ENCODE peak calls at places on chromosomes 6 and 20, in nine cellular contexts. One of them, this sample, is unnamed.

GRCh38 chr6:5190467-5190866 is 70.3 kb downstream of the LYRM4 start:
- DNase-seq in mammary epithelial cell: peak; percentile 90
- DNase-seq in astrocyte: peak; percentile 95
- DNase-seq in IMR-90: peak; percentile 98
- DNase-seq in fibroblast of lung: peak; percentile 90
- DNase-seq in adipocyte: peak; percentile 96
- DNase-seq in neural progenitor cell: no peak
- DNase-seq in H9: no peak
- DNase-seq in GM23248: peak; percentile 93
- DNase-seq in this sample: no peak

GRCh38 chr6:75402296-75402695 is 91.3 kb downstream of the FILIP1 start:
- DNase-seq in H9: no peak
- DNase-seq in adipocyte: peak; percentile 67
- DNase-seq in IMR-90: peak; percentile 86
- DNase-seq in GM23248: peak; percentile 92
- DNase-seq in astrocyte: peak; percentile 82
- DNase-seq in mammary epithelial cell: peak; percentile 12
- DNase-seq in fibroblast of lung: peak; percentile 57
- DNase-seq in neural progenitor cell: no peak
- DNase-seq in this sample: no peak

GRCh38 chr6:110881929-110882629 is 7.5 kb downstream of the AMD1 start:
- DNase-seq in adipocyte: peak; percentile 61
- DNase-seq in IMR-90: peak; percentile 44
- DNase-seq in fibroblast of lung: peak; percentile 86
- DNase-seq in mammary epithelial cell: no peak
- DNase-seq in H9: no peak
- DNase-seq in GM23248: peak; percentile 66
- DNase-seq in astrocyte: no peak
- DNase-seq in neural progenitor cell: no peak
- DNase-seq in this sample: no peak

GRCh38 chr20:17678886-17679285 is 3.2 kb downstream of the RRBP1 start:
- DNase-seq in mammary epithelial cell: no peak
- DNase-seq in H9: no peak
- DNase-seq in astrocyte: no peak
- DNase-seq in neural progenitor cell: no peak
- DNase-seq in fibroblast of lung: no peak
- DNase-seq in IMR-90: no peak
- DNase-seq in GM23248: no peak
- DNase-seq in adipocyte: no peak
- DNase-seq in this sample: no peak

GRCh38 chr20:53161473-53161872 is 189.3 kb downstream of the TSHZ2 start:
- DNase-seq in astrocyte: no peak
- DNase-seq in mammary epithelial cell: peak; percentile 71
- DNase-seq in IMR-90: no peak
- DNase-seq in fibroblast of lung: no peak
- DNase-seq in GM23248: no peak
- DNase-seq in H9: no peak
- DNase-seq in adipocyte: no peak
- DNase-seq in neural progenitor cell: no peak
- DNase-seq in this sample: no peak

GRCh38 chr20:34222208-34222607 is 19.0 kb upstream of the ASIP start:
- DNase-seq in IMR-90: peak; percentile 98
- DNase-seq in adipocyte: peak; percentile 97
- DNase-seq in astrocyte: peak; percentile 96
- DNase-seq in neural progenitor cell: no peak
- DNase-seq in fibroblast of lung: peak; percentile 96
- DNase-seq in mammary epithelial cell: peak; percentile 85
- DNase-seq in GM23248: peak; percentile 98
- DNase-seq in H9: no peak
- DNase-seq in this sample: no peak

GRCh38 chr6:105474234-105474633 is 71.4 kb upstream of the PREP start:
- DNase-seq in mammary epithelial cell: no peak
- DNase-seq in neural progenitor cell: peak; percentile 28
- DNase-seq in astrocyte: peak; percentile 35
- DNase-seq in IMR-90: no peak
- DNase-seq in fibroblast of lung: peak; percentile 13
- DNase-seq in GM23248: peak; percentile 15
- DNase-seq in H9: no peak
- DNase-seq in adipocyte: peak; percentile 33
- DNase-seq in this sample: no peak

GRCh38 chr6:139449611-139450000 is 75.2 kb upstream of the CITED2 start:
- DNase-seq in mammary epithelial cell: no peak
- DNase-seq in fibroblast of lung: peak; percentile 36
- DNase-seq in H9: no peak
- DNase-seq in IMR-90: peak; percentile 55
- DNase-seq in neural progenitor cell: no peak
- DNase-seq in adipocyte: peak; percentile 64
- DNase-seq in astrocyte: peak; percentile 31
- DNase-seq in GM23248: peak; percentile 51
- DNase-seq in this sample: no peak

GRCh38 chr6:143901885-143902708 is 37.8 kb downstream of the ZC2HC1B start:
- DNase-seq in adipocyte: peak; percentile 10
- DNase-seq in fibroblast of lung: peak; percentile 82
- DNase-seq in neural progenitor cell: no peak
- DNase-seq in mammary epithelial cell: no peak
- DNase-seq in GM23248: peak; percentile 3
- DNase-seq in IMR-90: peak; percentile 49
- DNase-seq in astrocyte: peak; percentile 4
- DNase-seq in H9: no peak
- DNase-seq in this sample: no peak

GRCh38 chr6:139124887-139125672 is 9.8 kb upstream of the HECA start:
- DNase-seq in GM23248: peak; percentile 66
- DNase-seq in IMR-90: peak; percentile 49
- DNase-seq in neural progenitor cell: peak; percentile 65
- DNase-seq in fibroblast of lung: peak; percentile 74
- DNase-seq in H9: peak; percentile 57
- DNase-seq in adipocyte: peak; percentile 61
- DNase-seq in mammary epithelial cell: peak; percentile 72
- DNase-seq in astrocyte: peak; percentile 55
- DNase-seq in this sample: no peak

GRCh38 chr6:47481806-47482205 is 4.2 kb downstream of the CD2AP start:
- DNase-seq in neural progenitor cell: no peak
- DNase-seq in adipocyte: no peak
- DNase-seq in GM23248: no peak
- DNase-seq in astrocyte: no peak
- DNase-seq in IMR-90: no peak
- DNase-seq in fibroblast of lung: no peak
- DNase-seq in H9: no peak
- DNase-seq in mammary epithelial cell: peak; percentile 36
- DNase-seq in this sample: no peak

GRCh38 chr20:38937978-38938473 is 11.8 kb downstream of the FAM83D start:
- DNase-seq in adipocyte: no peak
- DNase-seq in mammary epithelial cell: no peak
- DNase-seq in IMR-90: no peak
- DNase-seq in fibroblast of lung: no peak
- DNase-seq in astrocyte: no peak
- DNase-seq in GM23248: no peak
- DNase-seq in H9: no peak
- DNase-seq in neural progenitor cell: no peak
- DNase-seq in this sample: no peak

GRCh38 chr20:2151805-2152727 is 50.4 kb downstream of the STK35 start:
- DNase-seq in mammary epithelial cell: peak; percentile 64
- DNase-seq in IMR-90: peak; percentile 64
- DNase-seq in adipocyte: peak; percentile 84
- DNase-seq in neural progenitor cell: no peak
- DNase-seq in fibroblast of lung: peak; percentile 59
- DNase-seq in H9: no peak
- DNase-seq in GM23248: peak; percentile 88
- DNase-seq in astrocyte: peak; percentile 66
- DNase-seq in this sample: no peak

GRCh38 chr6:6152060-6152459 is 145.3 kb upstream of the NRN1 start:
- DNase-seq in astrocyte: no peak
- DNase-seq in H9: no peak
- DNase-seq in mammary epithelial cell: no peak
- DNase-seq in adipocyte: no peak
- DNase-seq in fibroblast of lung: no peak
- DNase-seq in IMR-90: no peak
- DNase-seq in GM23248: no peak
- DNase-seq in neural progenitor cell: peak; percentile 30
- DNase-seq in this sample: peak; percentile 5

GRCh38 chr6:149925253-149925973 is 2.5 kb upstream of the RAET1G start:
- DNase-seq in adipocyte: peak; percentile 14
- DNase-seq in fibroblast of lung: no peak
- DNase-seq in IMR-90: no peak
- DNase-seq in astrocyte: no peak
- DNase-seq in GM23248: peak; percentile 66
- DNase-seq in mammary epithelial cell: no peak
- DNase-seq in neural progenitor cell: peak; percentile 27
- DNase-seq in H9: no peak
- DNase-seq in this sample: no peak

GRCh38 chr20:62807444-62808210 is 3.0 kb downstream of the OGFR start:
- DNase-seq in H9: no peak
- DNase-seq in adipocyte: no peak
- DNase-seq in mammary epithelial cell: no peak
- DNase-seq in astrocyte: no peak
- DNase-seq in GM23248: no peak
- DNase-seq in fibroblast of lung: no peak
- DNase-seq in IMR-90: no peak
- DNase-seq in neural progenitor cell: no peak
- DNase-seq in this sample: no peak
- H3K9ac ChIP-seq in H9: no peak overlapping the region
- H3K9ac ChIP-seq in adipocyte: peak overlapping the region; percentile 87
- H3K9ac ChIP-seq in mammary epithelial cell: no peak overlapping the region
- H3K9ac ChIP-seq in astrocyte: no peak overlapping the region
- H3K9ac ChIP-seq in GM23248: no peak overlapping the region
- H3K9ac ChIP-seq in fibroblast of lung: no peak overlapping the region
- H3K9ac ChIP-seq in IMR-90: no peak overlapping the region
- H3K9ac ChIP-seq in neural progenitor cell: no peak overlapping the region
- H3K9ac ChIP-seq in this sample: no peak overlapping the region

DNA sequence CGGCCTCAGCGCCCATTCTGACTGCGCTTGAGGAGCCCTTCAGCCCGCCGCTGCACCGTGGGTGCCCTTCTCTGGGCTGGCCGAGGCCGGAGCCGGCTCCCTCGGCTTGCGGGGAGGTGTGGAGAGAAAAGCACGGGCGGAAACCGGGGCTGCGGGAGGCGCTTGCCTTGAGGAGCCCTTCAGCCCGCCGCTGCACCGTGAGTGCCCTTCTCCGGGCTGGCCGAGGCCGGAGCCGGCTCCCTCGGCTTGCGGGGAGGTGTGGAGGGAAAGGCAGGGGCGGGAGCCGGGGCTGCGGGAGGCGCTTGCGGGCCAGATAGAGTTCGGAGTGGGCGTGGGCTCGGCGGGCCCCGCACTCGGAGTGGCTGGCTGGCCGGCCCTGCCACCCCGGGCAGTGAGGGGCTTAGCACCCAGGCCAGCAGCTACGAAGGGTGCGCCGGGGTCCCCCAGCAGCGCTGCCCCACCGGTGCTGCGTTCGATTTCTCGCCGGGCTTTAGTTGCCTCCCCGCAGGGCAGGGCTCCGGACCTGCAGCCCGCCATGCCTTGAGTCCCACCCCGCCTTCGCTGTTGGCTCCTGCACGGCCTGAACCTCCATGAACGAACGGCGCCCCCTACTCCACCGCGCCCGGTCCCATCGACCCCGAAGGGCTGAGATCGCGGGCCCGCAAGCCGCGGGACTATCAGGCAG is 45.7 kb upstream of the MCUR1 start:
- DNase-seq in GM23248: no peak
- DNase-seq in H9: peak; percentile 64
- DNase-seq in adipocyte: no peak
- DNase-seq in fibroblast of lung: no peak
- DNase-seq in astrocyte: no peak
- DNase-seq in mammary epithelial cell: no peak
- DNase-seq in IMR-90: no peak
- DNase-seq in neural progenitor cell: no peak
- DNase-seq in this sample: no peak
- H3K9ac ChIP-seq in GM23248: no peak overlapping the region
- H3K9ac ChIP-seq in H9: no peak overlapping the region
- H3K9ac ChIP-seq in adipocyte: peak overlapping the region; percentile 29
- H3K9ac ChIP-seq in fibroblast of lung: no peak overlapping the region
- H3K9ac ChIP-seq in astrocyte: no peak overlapping the region
- H3K9ac ChIP-seq in mammary epithelial cell: no peak overlapping the region
- H3K9ac ChIP-seq in IMR-90: no peak overlapping the region
- H3K9ac ChIP-seq in neural progenitor cell: no peak overlapping the region
- H3K9ac ChIP-seq in this sample: no peak overlapping the region

GRCh38 chr6:33316603-33317417 is 734 bp downstream of the ZBTB22 start:
- DNase-seq in adipocyte: no peak
- DNase-seq in fibroblast of lung: no peak
- DNase-seq in GM23248: no peak
- DNase-seq in H9: peak; percentile 44
- DNase-seq in mammary epithelial cell: no peak
- DNase-seq in astrocyte: no peak
- DNase-seq in IMR-90: no peak
- DNase-seq in neural progenitor cell: peak; percentile 26
- DNase-seq in this sample: no peak

GRCh38 chr6:33314515-33314942 is 651 bp upstream of the TAPBP start:
- DNase-seq in astrocyte: peak; percentile 60
- DNase-seq in H9: peak; percentile 77
- DNase-seq in neural progenitor cell: peak; percentile 62
- DNase-seq in IMR-90: peak; percentile 86
- DNase-seq in GM23248: peak; percentile 88
- DNase-seq in mammary epithelial cell: peak; percentile 90
- DNase-seq in adipocyte: peak; percentile 76
- DNase-seq in fibroblast of lung: peak; percentile 73
- DNase-seq in this sample: no peak

GRCh38 chr6:33314943-33315752 is 1.3 kb upstream of the TAPBP start:
- DNase-seq in neural progenitor cell: peak; percentile 43
- DNase-seq in GM23248: peak; percentile 50
- DNase-seq in astrocyte: no peak
- DNase-seq in adipocyte: peak; percentile 35
- DNase-seq in fibroblast of lung: no peak
- DNase-seq in mammary epithelial cell: peak; percentile 46
- DNase-seq in IMR-90: no peak
- DNase-seq in H9: peak; percentile 79
- DNase-seq in this sample: no peak

GRCh38 chr6:33317418-33317667 is 201 bp downstream of the ZBTB22 start:
- DNase-seq in neural progenitor cell: no peak
- DNase-seq in mammary epithelial cell: no peak
- DNase-seq in fibroblast of lung: no peak
- DNase-seq in IMR-90: no peak
- DNase-seq in H9: no peak
- DNase-seq in GM23248: no peak
- DNase-seq in adipocyte: peak; percentile 84
- DNase-seq in astrocyte: no peak
- DNase-seq in this sample: no peak

GRCh38 chr6:33315753-33316602 is 1.6 kb downstream of the ZBTB22 start:
- DNase-seq in neural progenitor cell: no peak
- DNase-seq in adipocyte: no peak
- DNase-seq in GM23248: no peak
- DNase-seq in fibroblast of lung: no peak
- DNase-seq in astrocyte: no peak
- DNase-seq in H9: no peak
- DNase-seq in mammary epithelial cell: no peak
- DNase-seq in IMR-90: no peak
- DNase-seq in this sample: no peak
- H3K9ac ChIP-seq in neural progenitor cell: no peak overlapping the region
- H3K9ac ChIP-seq in adipocyte: no peak overlapping the region
- H3K9ac ChIP-seq in GM23248: no peak overlapping the region
- H3K9ac ChIP-seq in fibroblast of lung: no peak overlapping the region
- H3K9ac ChIP-seq in astrocyte: no peak overlapping the region
- H3K9ac ChIP-seq in H9: no peak overlapping the region
- H3K9ac ChIP-seq in mammary epithelial cell: no peak overlapping the region
- H3K9ac ChIP-seq in IMR-90: no peak overlapping the region
- H3K9ac ChIP-seq in this sample: no peak overlapping the region

DNA sequence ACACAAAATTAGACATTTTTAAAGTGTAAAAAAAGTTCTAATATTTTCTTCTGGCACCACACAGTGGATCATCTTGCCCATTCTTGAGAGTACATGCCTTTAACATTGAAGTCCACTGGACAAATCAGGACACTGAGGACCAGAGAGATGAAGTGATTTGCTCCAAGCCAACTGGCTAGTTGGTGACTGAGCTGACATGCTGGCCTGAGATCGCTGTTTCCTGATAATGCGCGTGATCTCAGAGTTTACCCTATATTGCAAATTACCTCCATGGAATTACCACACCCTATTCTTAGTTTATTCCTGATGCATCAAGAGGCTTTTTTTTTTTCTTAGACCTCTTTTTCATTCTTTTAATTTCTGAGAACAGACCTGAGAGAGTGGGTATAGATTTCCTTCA is 432.8 kb downstream of the CD83 start:
- DNase-seq in neural progenitor cell: no peak
- DNase-seq in H9: no peak
- DNase-seq in adipocyte: no peak
- DNase-seq in mammary epithelial cell: no peak
- DNase-seq in IMR-90: no peak
- DNase-seq in astrocyte: no peak
- DNase-seq in GM23248: no peak
- DNase-seq in fibroblast of lung: no peak
- DNase-seq in this sample: no peak
- H3K9ac ChIP-seq in neural progenitor cell: no peak overlapping the region
- H3K9ac ChIP-seq in H9: no peak overlapping the region
- H3K9ac ChIP-seq in adipocyte: no peak overlapping the region
- H3K9ac ChIP-seq in mammary epithelial cell: no peak overlapping the region
- H3K9ac ChIP-seq in IMR-90: no peak overlapping the region
- H3K9ac ChIP-seq in astrocyte: no peak overlapping the region
- H3K9ac ChIP-seq in GM23248: no peak overlapping the region
- H3K9ac ChIP-seq in fibroblast of lung: no peak overlapping the region
- H3K9ac ChIP-seq in this sample: no peak overlapping the region